ENCODE peak calls at places on chromosome 6, in nine cellular contexts. H, C, O, N, A, W, Q, M and U are unnamed samples.

GRCh38 chr6:12886961-12887775 is 170.6 kb downstream of the PHACTR1 start:
- DNase-seq in H (no peak), C (no peak), O (no peak), N (no peak), A (no peak), W (no peak), Q (no peak), M (no peak), U (no peak)

GRCh38 chr6:113707194-113707593 is 150.0 kb upstream of the MARCKS start:
- DNase-seq in H (no peak), C (no peak), O (no peak), N (no peak), A (no peak), W (no peak), Q (no peak), M (no peak), U (no peak)

GRCh38 chr6:44078795-44079671 is 48.2 kb downstream of the MRPL14 start:
- DNase-seq in H (peak), C (peak), O (no peak), N (peak), A (peak), W (peak), Q (peak), M (peak), U (peak)

GRCh38 chr6:85291326-85291725 is 158.6 kb upstream of the NT5E start:
- DNase-seq in H (no peak), C (no peak), O (no peak), N (no peak), A (no peak), W (no peak), Q (no peak), M (no peak), U (no peak)

GRCh38 chr6:25961619-25962367 is 809 bp upstream of the TRIM38 start:
- DNase-seq in H (peak), C (no peak), O (no peak), N (no peak), A (no peak), W (peak), Q (no peak), M (no peak), U (no peak)

GRCh38 chr6:8837343-8837742 is 402.0 kb upstream of the SLC35B3 start:
- DNase-seq in H (no peak), C (no peak), O (no peak), N (no peak), A (no peak), W (no peak), Q (no peak), M (no peak), U (no peak)

GRCh38 chr6:169508452-169508851 is 193.4 kb downstream of the WDR27 start:
- DNase-seq in H (no peak), C (no peak), O (no peak), N (no peak), A (no peak), W (no peak), Q (no peak), M (no peak), U (no peak)

GRCh38 chr6:31569861-31570536 is 2.1 kb upstream of the LTA start:
- DNase-seq in H (no peak), C (no peak), O (no peak), N (no peak), A (no peak), W (no peak), Q (no peak), M (no peak), U (no peak)

GRCh38 chr6:89482136-89482535 is 49.2 kb downstream of the ANKRD6 start:
- DNase-seq in H (no peak), C (no peak), O (no peak), N (no peak), A (no peak), W (no peak), Q (no peak), M (no peak), U (no peak)

GRCh38 chr6:13614126-13614925 is 809 bp upstream of the NOL7 start:
- DNase-seq in H (no peak), C (no peak), O (peak), N (no peak), A (peak), W (peak), Q (no peak), M (peak), U (peak)

GRCh38 chr6:166952567-166953464 is 3.5 kb downstream of the RNASET2 start:
- DNase-seq in H (no peak), C (no peak), O (no peak), N (no peak), A (peak), W (no peak), Q (no peak), M (no peak), U (no peak)

GRCh38 chr6:137277971-137278602 is 58.9 kb upstream of the IFNGR1 start:
- DNase-seq in H (no peak), C (no peak), O (no peak), N (peak), A (no peak), W (no peak), Q (no peak), M (no peak), U (no peak)

GRCh38 chr6:154229796-154230195 is 126.8 kb downstream of the IPCEF1 start:
- DNase-seq in H (no peak), C (no peak), O (no peak), N (no peak), A (no peak), W (no peak), Q (no peak), M (no peak), U (no peak)

GRCh38 chr6:128655978-128656498 is 135.6 kb upstream of the PTPRK start:
- DNase-seq in H (no peak), C (no peak), O (no peak), N (peak), A (no peak), W (no peak), Q (no peak), M (no peak), U (peak)

GRCh38 chr6:150751296-150751695 is 114.2 kb upstream of the MTHFD1L start:
- DNase-seq in H (no peak), C (no peak), O (no peak), N (peak), A (no peak), W (no peak), Q (no peak), M (no peak), U (no peak)

GRCh38 chr6:150534514-150534913 is 65.2 kb upstream of the PLEKHG1 start:
- DNase-seq in H (no peak), C (no peak), O (no peak), N (no peak), A (no peak), W (no peak), Q (no peak), M (no peak), U (no peak)

DNA sequence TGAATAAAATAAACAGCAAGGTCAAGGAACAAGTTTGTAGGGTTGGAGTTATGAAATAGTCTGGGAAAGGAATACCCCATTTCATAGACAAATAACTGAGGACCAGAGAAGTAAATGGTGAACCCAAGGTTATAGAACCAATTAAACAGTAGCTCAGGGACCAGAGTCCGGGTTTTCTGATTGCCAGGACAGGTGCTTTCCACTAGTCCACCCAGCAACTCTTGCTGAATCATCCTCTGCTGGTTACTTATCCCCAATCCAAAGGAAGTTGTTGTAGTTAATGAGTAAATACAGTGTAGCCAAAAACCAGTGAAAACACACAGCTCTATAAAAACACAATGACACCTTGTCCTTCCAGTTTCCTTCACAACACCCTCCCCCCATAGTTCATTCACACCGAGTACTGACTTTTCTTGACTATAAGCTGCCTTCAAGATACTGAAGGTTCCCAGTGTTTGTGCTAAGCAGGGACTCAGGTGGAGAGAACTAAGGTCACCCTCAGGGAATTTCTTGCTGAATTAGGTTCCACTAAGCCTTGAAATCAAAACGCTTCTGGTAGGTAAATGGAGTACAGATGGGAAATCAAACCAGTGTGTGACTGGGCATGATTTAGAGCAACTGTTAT is 717 bp upstream of the TINAG start:
- DNase-seq in H (no peak), C (no peak), O (no peak), N (no peak), A (no peak), W (no peak), Q (no peak), M (no peak), U (no peak)
- TF ChIP-seq POLR2A in H (no peak), C (no peak), O (no peak), N (no peak), A (peak), W (no peak), Q (no peak), M (no peak), U (no peak)

GRCh38 chr6:146911635-146912034 is 292.6 kb upstream of the STXBP5 start:
- DNase-seq in H (no peak), C (no peak), O (peak), N (no peak), A (no peak), W (no peak), Q (no peak), M (no peak), U (no peak)

GRCh38 chr6:146912730-146913680 is 291.2 kb upstream of the STXBP5 start:
- DNase-seq in H (no peak), C (no peak), O (peak), N (no peak), A (no peak), W (peak), Q (no peak), M (no peak), U (no peak)

GRCh38 chr6:146914563-146915483 is 289.4 kb upstream of the STXBP5 start:
- DNase-seq in H (peak), C (peak), O (peak), N (peak), A (no peak), W (peak), Q (peak), M (no peak), U (peak)

GRCh38 chr6:146915671-146916127 is 288.5 kb upstream of the STXBP5 start:
- DNase-seq in H (no peak), C (no peak), O (peak), N (peak), A (no peak), W (peak), Q (no peak), M (no peak), U (no peak)

GRCh38 chr6:146913842-146914562 is 290.2 kb upstream of the STXBP5 start:
- DNase-seq in H (peak), C (peak), O (peak), N (peak), A (no peak), W (peak), Q (peak), M (peak), U (peak)
- TF ChIP-seq POLR2A in H (no peak), C (no peak), O (peak), N (peak), A (no peak), W (peak), Q (no peak), M (no peak), U (peak)

GRCh38 chr6:109455161-109455501 is 441 bp downstream of the MICAL1 start:
- DNase-seq in H (peak), C (no peak), O (peak), N (no peak), A (no peak), W (no peak), Q (no peak), M (no peak), U (no peak)

GRCh38 chr6:109453156-109453555 is 2.4 kb downstream of the MICAL1 start:
- DNase-seq in H (no peak), C (no peak), O (no peak), N (no peak), A (no peak), W (no peak), Q (no peak), M (no peak), U (no peak)

GRCh38 chr6:109455502-109456282 is at the start of gene MICAL1:
- DNase-seq in H (peak), C (peak), O (peak), N (peak), A (peak), W (peak), Q (peak), M (no peak), U (peak)

GRCh38 chr6:109453594-109454482 is 1.7 kb downstream of the MICAL1 start:
- DNase-seq in H (no peak), C (no peak), O (no peak), N (no peak), A (no peak), W (no peak), Q (peak), M (no peak), U (no peak)

GRCh38 chr6:109454483-109455160 is 950 bp downstream of the MICAL1 start:
- DNase-seq in H (peak), C (peak), O (no peak), N (peak), A (peak), W (no peak), Q (no peak), M (no peak), U (no peak)
- TF ChIP-seq POLR2A in H (peak), C (no peak), O (no peak), N (no peak), A (peak), W (no peak), Q (no peak), M (no peak), U (no peak)

GRCh38 chr6:106629103-106629858 is at the start of the genes QRSL1 and RTN4IP1:
- DNase-seq in H (peak), C (peak), O (peak), N (peak), A (peak), W (peak), Q (peak), M (peak), U (peak)
- TF ChIP-seq POLR2A in H (no peak), C (peak), O (peak), N (peak), A (peak), W (peak), Q (peak), M (no peak), U (peak)